ENCODE peak calls at places on chromosomes 11 and 22, in five cellular contexts. E is right atrium auricular region, B is GM23338, N is tibial nerve, C is dorsolateral prefrontal cortex. U is an unnamed sample.

GRCh38 chr22:28116261-28116673 is 197.2 kb upstream of the PITPNB start:
- DNase-seq in E (peak; percentile 79), B (peak; percentile 27), N (no peak), C (no peak), U (no peak)

GRCh38 chr11:46427364-46427763 is 35.8 kb upstream of the CHRM4 start:
- DNase-seq in E (no peak), B (peak; percentile 65), N (no peak), C (no peak), U (no peak)

GRCh38 chr11:20612416-20612815 is 13.0 kb downstream of the SLC6A5 start:
- DNase-seq in E (no peak), B (no peak), N (no peak), C (no peak), U (no peak)

GRCh38 chr11:76303399-76303798 is 77.5 kb downstream of the THAP12 start:
- DNase-seq in E (no peak), B (no peak), N (no peak), C (no peak), U (no peak)

GRCh38 chr11:1948389-1948788 is 1.3 kb downstream of the MRPL23 start:
- DNase-seq in E (no peak), B (no peak), N (peak; percentile 36), C (no peak), U (peak; percentile 68)

GRCh38 chr11:119343726-119344125 is 2.8 kb downstream of the MFRP start:
- DNase-seq in E (no peak), B (no peak), N (no peak), C (no peak), U (no peak)

GRCh38 chr22:19605508-19606331 is 81.5 kb upstream of the CLDN5 start:
- DNase-seq in E (no peak), B (no peak), N (no peak), C (peak; percentile 2), U (no peak)

GRCh38 chr22:42617155-42617983 is 2.7 kb upstream of the POLDIP3 start:
- DNase-seq in E (no peak), B (peak; percentile 38), N (no peak), C (no peak), U (no peak)

GRCh38 chr11:134199531-134199930 is 24.2 kb downstream of the NCAPD3 start:
- DNase-seq in E (no peak), B (no peak), N (no peak), C (no peak), U (no peak)

GRCh38 chr11:3091846-3092602 is 34.8 kb upstream of the CARS1 start:
- DNase-seq in E (no peak), B (peak; percentile 94), N (peak; percentile 61), C (peak; percentile 76), U (peak; percentile 84)

GRCh38 chr11:60777572-60777971 is 7.6 kb upstream of the MS4A10 start:
- DNase-seq in E (peak; percentile 64), B (no peak), N (no peak), C (no peak), U (peak; percentile 12)

DNA sequence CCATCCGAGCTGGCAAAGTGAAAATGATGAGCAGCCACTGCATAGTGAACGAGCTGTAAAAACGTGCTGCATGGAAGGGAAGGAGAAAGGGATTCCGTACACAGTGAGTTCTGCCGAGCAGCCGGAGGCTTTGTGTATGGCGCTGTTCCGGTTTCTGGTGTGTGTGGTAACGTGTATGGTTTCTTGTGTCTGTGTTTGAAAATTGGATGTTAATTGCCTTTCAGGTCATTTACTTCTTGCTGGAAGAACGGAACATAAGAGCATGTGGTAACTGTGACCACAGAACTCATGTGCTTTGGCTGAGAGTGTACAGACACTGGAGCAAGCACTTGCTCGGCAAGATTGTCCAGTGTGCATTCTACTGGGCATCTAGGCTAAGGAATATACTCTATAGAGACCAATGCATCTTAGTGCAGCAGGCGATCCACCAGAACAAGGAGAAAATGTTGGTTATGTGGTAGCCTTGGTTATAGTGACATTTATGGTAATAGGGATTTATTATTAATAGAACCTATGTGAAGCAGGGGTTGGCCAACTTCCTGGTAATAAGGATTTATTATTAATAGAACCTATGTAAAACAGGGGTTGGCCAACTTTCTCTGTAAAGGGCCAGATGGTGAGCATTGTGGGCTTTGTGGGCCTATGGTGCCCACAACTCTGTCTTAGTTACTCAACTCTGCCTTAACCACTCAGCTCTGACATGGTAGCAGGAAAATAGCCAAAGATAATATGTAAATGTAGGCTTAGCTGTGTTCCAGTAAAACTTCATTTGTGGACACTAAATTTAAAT is 49.2 kb downstream of the GRAMD1B start:
- DNase-seq in E (no peak), B (no peak), N (no peak), C (no peak), U (no peak)
- H3K27ac ChIP-seq in E (no peak overlapping the region), B (no peak overlapping the region), N (no peak overlapping the region), C (no peak overlapping the region), U (no peak overlapping the region)

DNA sequence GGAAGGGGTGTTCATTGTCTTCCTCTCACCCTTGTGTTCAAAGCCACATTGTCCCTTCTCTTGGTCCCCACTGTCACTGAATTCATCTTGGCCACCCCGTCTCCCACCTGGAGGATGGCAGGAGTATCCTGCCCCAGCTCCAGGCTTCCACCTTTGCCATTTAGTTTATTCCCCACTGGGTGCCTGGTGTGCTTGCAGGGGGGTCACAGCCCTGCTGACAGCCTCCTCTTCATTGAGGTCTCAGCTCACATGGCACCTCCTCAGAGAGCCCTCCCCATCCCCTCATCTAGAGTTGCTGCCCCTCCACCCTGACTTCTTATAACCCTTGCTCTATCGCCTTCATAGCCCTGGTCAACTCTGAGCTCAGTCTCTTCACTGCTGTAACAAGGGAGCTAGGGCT is 36.6 kb downstream of the KIAA1671 start:
- DNase-seq in E (no peak), B (no peak), N (no peak), C (no peak), U (no peak)
- H3K27ac ChIP-seq in E (peak overlapping the region; percentile 75), B (no peak overlapping the region), N (peak overlapping the region; percentile 89), C (peak overlapping the region; percentile 65), U (peak overlapping the region; percentile 2)

DNA sequence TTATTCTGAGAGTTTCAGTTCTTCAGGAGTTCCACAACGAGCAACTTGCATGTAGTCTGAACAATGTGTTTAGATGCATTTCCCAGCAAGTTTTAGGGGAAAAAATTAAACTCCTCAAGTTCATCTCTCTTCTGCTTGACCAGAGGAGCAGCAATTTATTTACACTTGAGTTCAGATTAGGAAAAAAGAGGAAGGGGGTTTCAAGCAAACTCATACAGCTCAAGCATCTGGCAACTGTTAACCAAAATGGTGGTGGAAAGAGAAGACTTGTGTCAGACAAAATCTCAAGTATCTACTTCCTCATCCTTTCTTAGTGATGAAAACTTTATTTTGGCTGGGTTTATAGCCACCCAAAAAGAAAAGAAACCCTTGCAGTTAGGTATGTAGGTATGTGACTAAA is 29.1 kb upstream of the PICALM start:
- DNase-seq in E (no peak), B (no peak), N (no peak), C (no peak), U (no peak)
- H3K27ac ChIP-seq in E (no peak overlapping the region), B (no peak overlapping the region), N (no peak overlapping the region), C (no peak overlapping the region), U (no peak overlapping the region)

GRCh38 chr11:16924826-16925494 is 89.3 kb downstream of the PLEKHA7 start:
- DNase-seq in E (no peak), B (peak; percentile 86), N (peak; percentile 14), C (peak; percentile 62), U (peak; percentile 82)
- H3K27ac ChIP-seq in E (peak overlapping the region; percentile 46), B (no peak overlapping the region), N (peak overlapping the region; percentile 48), C (no peak overlapping the region), U (peak overlapping the region; percentile 74)

U was measured in upper lobe of right lung.